ENCODE peak calls at places on chromosomes 13 and 19, in ten cellular contexts. O, A, I, B, E, W, H, L, V and D are unnamed samples.

GRCh38 chr13:95035311-95036109 is 265.7 kb downstream of the ABCC4 start:
- DNase-seq in B (no peak), V (no peak), L (no peak), W (no peak), A (no peak), E (no peak), I (no peak), O (no peak), H (no peak), D (no peak)

GRCh38 chr13:41639955-41640780 is 182.8 kb downstream of the RGCC start:
- DNase-seq in H (no peak), I (no peak), L (peak), E (no peak), W (no peak), V (peak), B (no peak), O (no peak), A (no peak), D (no peak)

GRCh38 chr19:55902080-55902751 is 29.9 kb downstream of the NLRP13 start:
- DNase-seq in O (no peak), H (no peak), I (no peak), V (no peak), B (no peak), L (no peak), W (no peak), E (no peak), A (no peak), D (no peak)

GRCh38 chr13:45628094-45628493 is 12.6 kb upstream of the ERICH6B start:
- DNase-seq in E (no peak), L (no peak), W (no peak), B (no peak), O (no peak), H (no peak), I (no peak), A (no peak), V (no peak), D (no peak)

GRCh38 chr19:33763661-33764343 is 32.9 kb upstream of the KCTD15 start:
- DNase-seq in W (peak), A (no peak), L (no peak), B (no peak), H (no peak), I (peak), E (no peak), O (no peak), V (no peak), D (no peak)

GRCh38 chr19:13208131-13208963 is 58.1 kb downstream of the IER2 start:
- DNase-seq in I (peak), E (peak), B (peak), O (peak), W (no peak), L (peak), H (no peak), V (no peak), A (no peak), D (peak)

GRCh38 chr13:100235311-100235901 is 146.5 kb downstream of the PCCA start:
- DNase-seq in I (no peak), A (no peak), V (peak), B (peak), E (no peak), H (peak), O (no peak), L (peak), W (no peak), D (peak)

GRCh38 chr19:13042443-13043130 is 47.3 kb downstream of the NFIX start:
- DNase-seq in E (no peak), H (no peak), A (no peak), V (no peak), O (no peak), B (no peak), I (no peak), L (peak), W (no peak), D (no peak)

GRCh38 chr13:99072941-99073340 is 95.1 kb upstream of the DOCK9 start:
- DNase-seq in O (no peak), V (no peak), A (no peak), I (no peak), E (no peak), H (no peak), B (no peak), L (no peak), W (no peak), D (no peak)

GRCh38 chr19:24060687-24061356 is 26.2 kb upstream of the ZNF254 start:
- DNase-seq in E (no peak), A (no peak), O (no peak), B (no peak), W (no peak), L (no peak), V (no peak), I (no peak), H (peak), D (no peak)

GRCh38 chr19:47049307-47049700 is 880 bp upstream of the TMEM160 start:
- DNase-seq in A (no peak), I (peak), V (no peak), E (no peak), W (no peak), O (no peak), H (no peak), B (no peak), L (peak), D (peak)

GRCh38 chr19:1089126-1089771 is 5.9 kb downstream of the POLR2E start:
- DNase-seq in V (no peak), A (no peak), E (no peak), H (no peak), L (no peak), O (no peak), W (no peak), B (no peak), I (peak), D (no peak)

GRCh38 chr13:21901772-21902708 is 231.2 kb downstream of the FGF9 start:
- DNase-seq in O (no peak), L (no peak), W (no peak), I (peak), B (no peak), V (no peak), H (no peak), A (no peak), E (no peak), D (peak)

GRCh38 chr13:47632311-47632710 is 368.8 kb downstream of the SUCLA2 start:
- DNase-seq in E (no peak), B (no peak), A (no peak), O (no peak), H (no peak), I (no peak), L (no peak), V (no peak), W (no peak), D (no peak)

GRCh38 chr19:47778954-47779351 is 450 bp downstream of the SELENOW start:
- DNase-seq in H (peak), W (no peak), O (peak), A (no peak), V (no peak), B (no peak), L (no peak), E (no peak), I (peak), D (no peak)

GRCh38 chr19:11848200-11848593 is 329 bp upstream of the ZNF439 start:
- DNase-seq in B (no peak), O (no peak), H (no peak), E (no peak), A (no peak), W (no peak), I (no peak), V (no peak), L (no peak), D (no peak)

GRCh38 chr13:107721436-107721835 is 493.9 kb downstream of the LIG4 start:
- DNase-seq in L (no peak), I (no peak), H (no peak), E (no peak), V (no peak), B (no peak), A (no peak), O (no peak), W (no peak), D (no peak)

GRCh38 chr13:112244061-112244460 is 132.1 kb upstream of the SPACA7 start:
- DNase-seq in L (no peak), W (no peak), B (no peak), H (no peak), O (no peak), A (no peak), I (no peak), V (no peak), E (no peak), D (no peak)

GRCh38 chr13:70203661-70204229 is 95.5 kb upstream of the KLHL1 start:
- DNase-seq in H (no peak), L (no peak), W (no peak), I (no peak), O (no peak), B (no peak), E (no peak), A (peak), V (peak), D (no peak)

GRCh38 chr19:54137913-54138776 is 583 bp downstream of the CNOT3 start:
- DNase-seq in I (no peak), A (no peak), V (peak), L (no peak), E (no peak), O (peak), H (no peak), W (peak), B (no peak), D (peak)

GRCh38 chr13:111904701-111905608 is 162.0 kb upstream of the SOX1 start:
- DNase-seq in L (no peak), A (no peak), B (no peak), V (no peak), W (no peak), I (no peak), E (no peak), H (no peak), O (no peak), D (no peak)

GRCh38 chr13:28329395-28330158 is 165.4 kb downstream of the FLT1 start:
- DNase-seq in L (peak), B (peak), E (peak), H (no peak), V (no peak), I (no peak), W (no peak), A (no peak), O (no peak), D (peak)

GRCh38 chr19:19551862-19552192 is 13.8 kb downstream of the CILP2 start:
- DNase-seq in A (no peak), L (peak), E (no peak), W (no peak), B (no peak), I (no peak), O (no peak), V (no peak), H (no peak), D (peak)

GRCh38 chr19:55069137-55069858 is 6.3 kb upstream of the RDH13 start:
- DNase-seq in B (no peak), V (peak), I (no peak), L (peak), O (no peak), A (no peak), E (no peak), H (peak), W (peak), D (no peak)

GRCh38 chr19:33394723-33395560 is 21.4 kb downstream of the CEBPG start:
- DNase-seq in A (no peak), L (no peak), B (no peak), H (no peak), O (no peak), W (peak), V (no peak), I (peak), E (no peak), D (no peak)

GRCh38 chr19:47610902-47611301 is 2.0 kb downstream of the BICRA start:
- DNase-seq in L (no peak), I (peak), A (no peak), B (no peak), H (no peak), E (no peak), W (no peak), V (no peak), O (no peak), D (no peak)

GRCh38 chr13:48727252-48728011 is 73.7 kb downstream of the CYSLTR2 start:
- DNase-seq in I (peak), E (no peak), A (no peak), L (peak), V (no peak), B (no peak), H (no peak), W (no peak), O (no peak), D (no peak)